ENCODE peak calls at places on chromosomes 5 and 9, in four cellular contexts. One of them, this sample, is unnamed.

GRCh38 chr5:6729400-6730310 is 16.4 kb downstream of the TENT4A start:
- DNase-seq in amniotic epithelial cell: no peak
- DNase-seq in SK-MEL-5: no peak
- DNase-seq in lung: no peak
- DNase-seq in this sample: peak

GRCh38 chr5:75059887-75060286 is 7.5 kb upstream of the GCNT4 start:
- DNase-seq in amniotic epithelial cell: no peak
- DNase-seq in SK-MEL-5: no peak
- DNase-seq in lung: no peak
- DNase-seq in this sample: no peak

GRCh38 chr5:86997501-86997900 is 270.2 kb upstream of the RASA1 start:
- DNase-seq in amniotic epithelial cell: no peak
- DNase-seq in SK-MEL-5: peak
- DNase-seq in lung: no peak
- DNase-seq in this sample: no peak

GRCh38 chr9:114172981-114173833 is 17.9 kb downstream of the COL27A1 start:
- DNase-seq in amniotic epithelial cell: no peak
- DNase-seq in SK-MEL-5: no peak
- DNase-seq in lung: no peak
- DNase-seq in this sample: peak

GRCh38 chr5:177362871-177363507 is 5.3 kb downstream of the RGS14 start:
- DNase-seq in amniotic epithelial cell: no peak
- DNase-seq in SK-MEL-5: no peak
- DNase-seq in lung: peak
- DNase-seq in this sample: peak

GRCh38 chr5:81425569-81425968 is 31.6 kb upstream of the ACOT12 start:
- DNase-seq in amniotic epithelial cell: peak
- DNase-seq in SK-MEL-5: peak
- DNase-seq in lung: no peak
- DNase-seq in this sample: no peak

GRCh38 chr5:136246122-136246521 is 53.2 kb upstream of the SMIM32 start:
- DNase-seq in amniotic epithelial cell: no peak
- DNase-seq in SK-MEL-5: no peak
- DNase-seq in lung: no peak
- DNase-seq in this sample: no peak

GRCh38 chr5:136192526-136193395 is at the start of gene SMIM32:
- DNase-seq in amniotic epithelial cell: no peak
- DNase-seq in SK-MEL-5: no peak
- DNase-seq in lung: no peak
- DNase-seq in this sample: peak

GRCh38 chr9:112447283-112447761 is 39.3 kb upstream of the KIAA1958 start:
- DNase-seq in amniotic epithelial cell: peak
- DNase-seq in SK-MEL-5: no peak
- DNase-seq in lung: no peak
- DNase-seq in this sample: no peak

GRCh38 chr5:72064801-72065570 is 42.3 kb upstream of the MAP1B start:
- DNase-seq in amniotic epithelial cell: no peak
- DNase-seq in SK-MEL-5: no peak
- DNase-seq in lung: no peak
- DNase-seq in this sample: no peak

GRCh38 chr5:155767480-155767879 is 559.5 kb upstream of the SGCD start:
- DNase-seq in amniotic epithelial cell: no peak
- DNase-seq in SK-MEL-5: no peak
- DNase-seq in lung: no peak
- DNase-seq in this sample: no peak

GRCh38 chr5:99814311-99815063 is 720.7 kb upstream of the FAM174A start:
- DNase-seq in amniotic epithelial cell: no peak
- DNase-seq in SK-MEL-5: no peak
- DNase-seq in lung: no peak
- DNase-seq in this sample: no peak

GRCh38 chr5:173767580-173768266 is 120.4 kb upstream of the CPEB4 start:
- DNase-seq in amniotic epithelial cell: peak
- DNase-seq in SK-MEL-5: no peak
- DNase-seq in lung: no peak
- DNase-seq in this sample: no peak

GRCh38 chr9:127248241-127248640 is 16.3 kb upstream of the GARNL3 start:
- DNase-seq in amniotic epithelial cell: no peak
- DNase-seq in SK-MEL-5: no peak
- DNase-seq in lung: no peak
- DNase-seq in this sample: no peak

GRCh38 chr9:90102292-90102901 is 497.6 kb downstream of the GADD45G start:
- DNase-seq in amniotic epithelial cell: peak
- DNase-seq in SK-MEL-5: peak
- DNase-seq in lung: peak
- DNase-seq in this sample: peak

GRCh38 chr9:71694332-71694731 is 74.0 kb downstream of the CEMIP2 start:
- DNase-seq in amniotic epithelial cell: no peak
- DNase-seq in SK-MEL-5: no peak
- DNase-seq in lung: no peak
- DNase-seq in this sample: no peak

GRCh38 chr5:132498686-132499271 is 8.2 kb upstream of the IRF1 start:
- DNase-seq in amniotic epithelial cell: peak
- DNase-seq in SK-MEL-5: no peak
- DNase-seq in lung: no peak
- DNase-seq in this sample: no peak

GRCh38 chr9:6973762-6974161 is 216.0 kb downstream of the KDM4C start:
- DNase-seq in amniotic epithelial cell: peak
- DNase-seq in SK-MEL-5: no peak
- DNase-seq in lung: no peak
- DNase-seq in this sample: no peak

GRCh38 chr5:76610196-76610595 is 13.0 kb downstream of the F2RL2 start:
- DNase-seq in amniotic epithelial cell: no peak
- DNase-seq in SK-MEL-5: no peak
- DNase-seq in lung: no peak
- DNase-seq in this sample: no peak

GRCh38 chr9:111961575-111961974 is 65.0 kb downstream of the UGCG start:
- DNase-seq in amniotic epithelial cell: no peak
- DNase-seq in SK-MEL-5: no peak
- DNase-seq in lung: peak
- DNase-seq in this sample: no peak

GRCh38 chr5:39076101-39076756 is 2.0 kb upstream of the RICTOR start:
- DNase-seq in amniotic epithelial cell: no peak
- DNase-seq in SK-MEL-5: no peak
- DNase-seq in lung: no peak
- DNase-seq in this sample: no peak

GRCh38 chr5:172150514-172151425 is 37.3 kb downstream of the STK10 start:
- DNase-seq in amniotic epithelial cell: no peak
- DNase-seq in SK-MEL-5: no peak
- DNase-seq in lung: peak
- DNase-seq in this sample: peak

GRCh38 chr5:146076455-146076854 is 28.9 kb downstream of the PLAC8L1 start:
- DNase-seq in amniotic epithelial cell: no peak
- DNase-seq in SK-MEL-5: no peak
- DNase-seq in lung: no peak
- DNase-seq in this sample: no peak

GRCh38 chr9:79939819-79940218 is 368.1 kb downstream of the TLE4 start:
- DNase-seq in amniotic epithelial cell: no peak
- DNase-seq in SK-MEL-5: no peak
- DNase-seq in lung: no peak
- DNase-seq in this sample: no peak

GRCh38 chr9:135134253-135135028 is 47.0 kb downstream of the OLFM1 start:
- DNase-seq in amniotic epithelial cell: no peak
- DNase-seq in SK-MEL-5: no peak
- DNase-seq in lung: no peak
- DNase-seq in this sample: no peak